ENCODE peak calls at places on chromosomes 13 and 19, in eight cellular contexts. Z is activated naive CD4-positive, alpha-beta T cell treated with anti-CD3 and anti-CD28 coated beads, Interleukin-2, amount 10 ng/mL, durations not matched to agents 7 days and 5 days; C is naive thymus-derived CD8-positive, alpha-beta T cell; N is T-helper 1 cell; P is NCI-H1694; M is NCI-H345; R is GM10248; J is GM19239. H is an unnamed sample.
A peak's percentile ranks its signal among the peaks of the same experiment; 100 is the strongest.

GRCh38 chr19:13026478-13026999 is 31.3 kb downstream of the NFIX start:
- DNase-seq in Z (no peak), C (no peak), N (no peak), P (no peak), M (peak; percentile 71), R (no peak), J (no peak), H (peak; percentile 21)

GRCh38 chr13:30607908-30608307 is 9.8 kb upstream of the USPL1 start:
- DNase-seq in Z (peak; percentile 79), C (peak; percentile 81), N (peak; percentile 79), P (no peak), M (no peak), R (peak; percentile 80), J (peak; percentile 66), H (no peak)

GRCh38 chr13:104740616-104741222 is 1674.5 kb upstream of the SLC10A2 start:
- DNase-seq in Z (no peak), C (no peak), N (no peak), P (peak; percentile 83), M (no peak), R (no peak), J (no peak), H (peak; percentile 91)

GRCh38 chr13:22915442-22916082 is 265.2 kb upstream of the SGCG start:
- DNase-seq in Z (no peak), C (no peak), N (no peak), P (no peak), M (peak; percentile 62), R (peak; percentile 26), J (no peak), H (no peak)

GRCh38 chr13:76148926-76149325 is 512.8 kb downstream of the LMO7 start:
- DNase-seq in Z (no peak), C (no peak), N (no peak), P (no peak), M (no peak), R (no peak), J (no peak), H (no peak)

GRCh38 chr13:98427331-98427995 is 149.4 kb downstream of the STK24 start:
- DNase-seq in Z (no peak), C (no peak), N (no peak), P (no peak), M (no peak), R (no peak), J (no peak), H (no peak)

GRCh38 chr19:1064661-1065605 is 2.0 kb upstream of the ARHGAP45 start:
- DNase-seq in Z (peak; percentile 81), C (peak; percentile 70), N (peak; percentile 82), P (no peak), M (peak; percentile 33), R (peak; percentile 79), J (peak; percentile 66), H (peak; percentile 38)

GRCh38 chr13:21745307-21745706 is 74.4 kb downstream of the FGF9 start:
- DNase-seq in Z (no peak), C (no peak), N (no peak), P (no peak), M (no peak), R (no peak), J (no peak), H (no peak)

GRCh38 chr19:47020132-47020805 is 632 bp downstream of the NPAS1 start:
- DNase-seq in Z (no peak), C (no peak), N (no peak), P (no peak), M (no peak), R (no peak), J (no peak), H (no peak)

GRCh38 chr13:38990693-38991092 is at the start of gene STOML3:
- DNase-seq in Z (no peak), C (no peak), N (no peak), P (no peak), M (no peak), R (no peak), J (no peak), H (no peak)

GRCh38 chr19:48739835-48740704 is at the start of gene RASIP1:
- DNase-seq in Z (no peak), C (no peak), N (no peak), P (no peak), M (peak; percentile 46), R (no peak), J (no peak), H (peak; percentile 64)

GRCh38 chr13:44810067-44810840 is 179.0 kb downstream of the NUFIP1 start:
- DNase-seq in Z (no peak), C (no peak), N (no peak), P (peak; percentile 57), M (peak; percentile 69), R (no peak), J (no peak), H (peak; percentile 56)

GRCh38 chr19:38389101-38389925 is 816 bp downstream of the SPRED3 start:
- DNase-seq in Z (no peak), C (no peak), N (no peak), P (no peak), M (peak; percentile 72), R (no peak), J (no peak), H (no peak)

GRCh38 chr19:8206147-8207087 is 2.8 kb upstream of the CERS4 start:
- DNase-seq in Z (no peak), C (no peak), N (no peak), P (no peak), M (peak; percentile 86), R (no peak), J (no peak), H (no peak)

GRCh38 chr19:47225746-47226425 is 5.1 kb downstream of the BBC3 start:
- DNase-seq in Z (peak; percentile 87), C (peak; percentile 87), N (peak; percentile 87), P (peak; percentile 85), M (peak; percentile 84), R (peak; percentile 94), J (peak; percentile 96), H (peak; percentile 76)

GRCh38 chr19:28793391-28794168 is 419.4 kb downstream of the UQCRFS1 start:
- DNase-seq in Z (no peak), C (no peak), N (no peak), P (no peak), M (peak; percentile 51), R (no peak), J (no peak), H (no peak)

GRCh38 chr19:58044886-58045285 is 11.1 kb downstream of the ZSCAN1 start:
- DNase-seq in Z (no peak), C (no peak), N (no peak), P (no peak), M (no peak), R (no peak), J (no peak), H (no peak)

GRCh38 chr19:51407631-51408131 is 9.8 kb downstream of the SIGLEC10 start:
- DNase-seq in Z (peak; percentile 53), C (peak; percentile 19), N (peak; percentile 27), P (no peak), M (no peak), R (peak; percentile 56), J (peak; percentile 28), H (no peak)

GRCh38 chr13:60798503-60798902 is 401.5 kb downstream of the TDRD3 start:
- DNase-seq in Z (no peak), C (no peak), N (no peak), P (no peak), M (no peak), R (no peak), J (no peak), H (no peak)

GRCh38 chr13:25783076-25783475 is 268.7 kb downstream of the SHISA2 start:
- DNase-seq in Z (no peak), C (no peak), N (no peak), P (no peak), M (no peak), R (no peak), J (no peak), H (peak; percentile 10)

GRCh38 chr13:107452833-107453232 is 762.5 kb downstream of the LIG4 start:
- DNase-seq in Z (no peak), C (no peak), N (no peak), P (no peak), M (no peak), R (no peak), J (no peak), H (no peak)

GRCh38 chr19:6042776-6043726 is 65.1 kb upstream of the RANBP3 start:
- DNase-seq in Z (no peak), C (no peak), N (no peak), P (no peak), M (no peak), R (no peak), J (no peak), H (no peak)

GRCh38 chr13:44312898-44313551 is 60.6 kb upstream of the SERP2 start:
- DNase-seq in Z (no peak), C (no peak), N (peak; percentile 45), P (no peak), M (no peak), R (no peak), J (no peak), H (no peak)

GRCh38 chr13:77698211-77699058 is 948 bp downstream of the SLAIN1 start:
- DNase-seq in Z (peak; percentile 63), C (peak; percentile 69), N (peak; percentile 71), P (peak; percentile 31), M (peak; percentile 73), R (peak; percentile 45), J (peak; percentile 39), H (peak; percentile 54)

GRCh38 chr13:38381840-38382239 is 32.2 kb downstream of the UFM1 start:
- DNase-seq in Z (no peak), C (no peak), N (no peak), P (no peak), M (no peak), R (no peak), J (no peak), H (no peak)

GRCh38 chr13:110561335-110562033 is at the start of gene RAB20:
- DNase-seq in Z (peak; percentile 80), C (peak; percentile 44), N (peak; percentile 75), P (peak; percentile 6), M (peak; percentile 56), R (peak; percentile 90), J (peak; percentile 84), H (no peak)

GRCh38 chr19:50147462-50148423 is 15.3 kb downstream of the IZUMO2 start:
- DNase-seq in Z (peak; percentile 75), C (peak; percentile 76), N (peak; percentile 68), P (peak; percentile 66), M (peak; percentile 83), R (peak; percentile 47), J (peak; percentile 82), H (peak; percentile 88)

GRCh38 chr19:4979211-4979807 is 10.4 kb downstream of the KDM4B start:
- DNase-seq in Z (no peak), C (no peak), N (no peak), P (no peak), M (no peak), R (no peak), J (no peak), H (no peak)

GRCh38 chr19:2168619-2169424 is 5.1 kb downstream of the DOT1L start:
- DNase-seq in Z (no peak), C (no peak), N (peak; percentile 38), P (no peak), M (no peak), R (peak; percentile 84), J (no peak), H (no peak)

GRCh38 chr19:29679598-29680210 is 14.4 kb downstream of the PLEKHF1 start:
- DNase-seq in Z (peak; percentile 16), C (no peak), N (no peak), P (no peak), M (no peak), R (no peak), J (no peak), H (no peak)

GRCh38 chr19:11347546-11347945 is 1.2 kb downstream of the CCDC159 start:
- DNase-seq in Z (no peak), C (no peak), N (no peak), P (no peak), M (no peak), R (no peak), J (no peak), H (peak; percentile 68)

GRCh38 chr13:31947105-31947504 is 84.5 kb upstream of the FRY start:
- DNase-seq in Z (no peak), C (no peak), N (no peak), P (no peak), M (no peak), R (no peak), J (no peak), H (no peak)

GRCh38 chr13:30864352-30865130 is 41.5 kb upstream of the MEDAG start:
- DNase-seq in Z (no peak), C (no peak), N (no peak), P (peak; percentile 12), M (no peak), R (no peak), J (no peak), H (no peak)

GRCh38 chr13:45564108-45564507 is 51.4 kb downstream of the ERICH6B start:
- DNase-seq in Z (no peak), C (no peak), N (no peak), P (no peak), M (peak; percentile 34), R (no peak), J (no peak), H (no peak)